ENCODE peak calls at places on chromosomes 3 and 15, in four cellular contexts. X is PC-3, Z is transverse colon, T is MM.1S. B is an unnamed sample.

GRCh38 chr15:62440731-62441130 is 275.6 kb upstream of the C2CD4B start:
- DNase-seq in X (no peak), Z (no peak), T (no peak), B (no peak)

GRCh38 chr3:184786271-184787010 is 25.5 kb upstream of the VPS8 start:
- DNase-seq in X (no peak), Z (peak; percentile 56), T (no peak), B (no peak)

GRCh38 chr15:41693757-41694156 is 33.6 kb downstream of the MGA start:
- DNase-seq in X (no peak), Z (no peak), T (no peak), B (no peak)

GRCh38 chr3:137121704-137122314 is 164.0 kb downstream of the IL20RB start:
- DNase-seq in X (peak; percentile 52), Z (peak; percentile 10), T (peak; percentile 78), B (no peak)

GRCh38 chr15:41881925-41882688 is 11.7 kb downstream of the SPTBN5 start:
- DNase-seq in X (no peak), Z (peak; percentile 42), T (no peak), B (no peak)

GRCh38 chr3:51712511-51712931 is 5.7 kb downstream of the GRM2 start:
- DNase-seq in X (no peak), Z (no peak), T (no peak), B (no peak)

GRCh38 chr3:146148468-146148931 is 12.5 kb downstream of the PLOD2 start:
- DNase-seq in X (peak; percentile 34), Z (no peak), T (no peak), B (no peak)

GRCh38 chr15:87816811-87817210 is 439.7 kb downstream of the NTRK3 start:
- DNase-seq in X (peak; percentile 63), Z (no peak), T (no peak), B (no peak)

DNA sequence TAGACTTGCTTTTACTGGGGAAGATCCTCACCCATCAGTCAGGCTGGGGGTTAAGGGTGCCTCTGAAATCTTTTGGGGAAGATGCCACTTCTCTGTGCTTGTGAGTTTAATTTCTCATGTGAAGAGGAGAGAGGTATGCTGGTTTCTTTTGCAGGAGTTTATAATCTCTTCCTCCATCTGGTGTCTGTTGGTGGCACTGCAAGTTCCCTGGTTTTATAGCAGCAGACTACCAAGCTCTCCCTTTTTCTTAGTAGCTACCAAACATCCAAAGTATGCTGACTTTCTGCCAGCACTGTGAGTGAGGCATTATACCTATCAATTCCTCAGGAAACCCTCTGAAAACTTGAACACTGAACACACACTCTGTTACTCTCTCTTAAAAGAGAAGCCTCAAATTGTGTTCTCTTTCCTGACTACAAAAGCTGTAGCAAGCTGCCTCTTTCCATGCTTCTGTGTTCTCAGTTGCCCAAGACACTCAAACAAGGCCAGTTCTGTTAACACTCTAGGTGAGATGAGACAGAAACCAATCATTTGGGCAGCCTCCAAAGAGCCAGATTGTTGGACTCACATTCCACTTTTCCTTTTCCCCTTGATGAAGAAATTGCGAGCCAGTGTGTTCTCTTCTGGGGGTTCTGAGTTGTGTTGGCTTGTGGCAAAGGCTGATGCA is 299.5 kb downstream of the GAP43 start:
- DNase-seq in X (peak; percentile 53), Z (no peak), T (no peak), B (no peak)
- TF ChIP-seq CTCF in X (peak; percentile 71), Z (no peak), T (peak; percentile 40), B (peak; percentile 59)

GRCh38 chr15:48641416-48641815 is 4.1 kb downstream of the FBN1 start:
- DNase-seq in X (peak; percentile 24), Z (no peak), T (peak; percentile 48), B (no peak)
- TF ChIP-seq CTCF in X (peak; percentile 60), Z (no peak), T (peak; percentile 55), B (no peak)

GRCh38 chr3:125398952-125399351 is 23.8 kb upstream of the ZNF148 start:
- DNase-seq in X (peak; percentile 20), Z (no peak), T (no peak), B (no peak)
- TF ChIP-seq CTCF in X (no peak), Z (no peak), T (no peak), B (no peak)

GRCh38 chr3:23594897-23595670 is 210.7 kb upstream of the UBE2E1 start:
- DNase-seq in X (no peak), Z (no peak), T (no peak), B (no peak)
- TF ChIP-seq CTCF in X (no peak), Z (no peak), T (no peak), B (no peak)

DNA sequence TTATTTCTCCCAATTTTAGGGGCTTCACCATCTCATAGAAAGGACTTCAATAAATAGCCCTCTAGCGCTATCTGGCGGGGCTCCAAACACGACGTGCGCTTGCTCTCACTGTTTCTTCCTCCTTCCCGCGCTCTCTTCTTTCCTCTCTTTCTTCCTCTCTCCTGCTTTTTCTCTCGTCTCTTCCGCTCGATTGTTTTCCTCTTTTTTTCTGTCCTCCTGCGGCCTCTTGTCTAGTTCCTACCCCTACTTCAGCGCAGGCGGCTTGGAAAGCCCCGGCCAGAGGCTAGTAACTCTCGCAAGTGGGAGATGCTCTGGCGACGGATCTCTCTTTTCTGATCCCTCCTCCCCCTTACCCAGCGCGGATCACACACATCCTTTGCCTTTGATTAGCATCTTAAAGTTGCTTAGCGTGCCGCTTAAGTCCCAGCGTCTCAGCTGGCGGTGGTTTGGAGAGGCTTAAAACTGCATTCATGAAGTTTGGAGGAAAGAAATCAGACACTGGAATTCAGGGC is 6.2 kb upstream of the MEIS2 start:
- DNase-seq in X (no peak), Z (no peak), T (peak; percentile 37), B (no peak)
- TF ChIP-seq CTCF in X (no peak), Z (no peak), T (peak; percentile 59), B (peak; percentile 71)